ENCODE peak calls at places on chromosomes 16 and 17, in four cellular contexts. G is HL-60, U is GM12878, E is K562. B is an unnamed sample.

GRCh38 chr16:30867747-30868146 is 26.1 kb downstream of the BCL7C start:
- DNase-seq in U (no peak), G (no peak), E (no peak), B (no peak)

GRCh38 chr17:35023538-35023937 is 40.0 kb downstream of the RFFL start:
- DNase-seq in G (no peak), E (no peak), U (no peak), B (no peak)

GRCh38 chr17:49315551-49315951 is 46.5 kb downstream of the ZNF652 start:
- DNase-seq in U (peak; percentile 66), G (peak; percentile 64), E (peak; percentile 66), B (peak; percentile 52)

GRCh38 chr16:4386452-4386813 is 14.8 kb downstream of the VASN start:
- DNase-seq in G (no peak), U (no peak), E (no peak), B (no peak)

GRCh38 chr17:78618264-78619066 is 41.3 kb upstream of the DNAH17 start:
- DNase-seq in E (no peak), U (no peak), G (no peak), B (no peak)

GRCh38 chr16:20726661-20727060 is 15.0 kb downstream of the THUMPD1 start:
- DNase-seq in U (no peak), E (no peak), G (no peak), B (no peak)

GRCh38 chr16:65038125-65038524 is 83.7 kb downstream of the CDH11 start:
- DNase-seq in G (no peak), U (no peak), E (no peak), B (no peak)

GRCh38 chr17:12958786-12959185 is 59.0 kb downstream of the ELAC2 start:
- DNase-seq in E (no peak), U (no peak), G (no peak), B (no peak)

GRCh38 chr17:42072323-42073187 is 22.2 kb upstream of the C17orf113 start:
- DNase-seq in G (peak; percentile 6), E (peak; percentile 50), U (no peak), B (no peak)

GRCh38 chr16:74633686-74634085 is 26.8 kb upstream of the GLG1 start:
- DNase-seq in U (no peak), E (no peak), G (no peak), B (no peak)

GRCh38 chr17:76079577-76080206 is 710 bp downstream of the ZACN start:
- DNase-seq in G (no peak), U (no peak), E (peak; percentile 32), B (peak; percentile 21)

GRCh38 chr17:51496378-51496777 is 236.0 kb downstream of the UTP18 start:
- DNase-seq in U (no peak), E (no peak), G (no peak), B (no peak)

GRCh38 chr17:60154616-60155426 is 5.0 kb downstream of the CA4 start:
- DNase-seq in G (no peak), E (no peak), U (no peak), B (no peak)

GRCh38 chr16:4410335-4411075 is 5.9 kb downstream of the CORO7 start:
- DNase-seq in E (no peak), G (no peak), U (no peak), B (no peak)

GRCh38 chr16:81073560-81074330 is 3.3 kb downstream of the C16orf46 start:
- DNase-seq in U (no peak), G (no peak), E (no peak), B (no peak)

GRCh38 chr16:14132696-14133048 is 61.6 kb downstream of the MRTFB start:
- DNase-seq in G (no peak), E (no peak), U (no peak), B (peak; percentile 13)

GRCh38 chr16:85986931-85987749 is 88.2 kb downstream of the IRF8 start:
- DNase-seq in U (no peak), E (no peak), G (no peak), B (peak; percentile 72)

GRCh38 chr16:73020409-73020884 is 27.5 kb downstream of the ZFHX3 start:
- DNase-seq in G (no peak), U (no peak), E (no peak), B (no peak)

GRCh38 chr17:38509008-38509771 is 80.9 kb downstream of the ARHGAP23 start:
- DNase-seq in E (peak; percentile 92), U (no peak), G (peak; percentile 22), B (peak; percentile 94)

GRCh38 chr16:81472391-81472790 is 27.8 kb downstream of the CMIP start:
- DNase-seq in E (no peak), G (no peak), U (no peak), B (no peak)

GRCh38 chr17:57295526-57296023 is 39.3 kb downstream of the MSI2 start:
- DNase-seq in E (no peak), U (no peak), G (no peak), B (no peak)

DNA sequence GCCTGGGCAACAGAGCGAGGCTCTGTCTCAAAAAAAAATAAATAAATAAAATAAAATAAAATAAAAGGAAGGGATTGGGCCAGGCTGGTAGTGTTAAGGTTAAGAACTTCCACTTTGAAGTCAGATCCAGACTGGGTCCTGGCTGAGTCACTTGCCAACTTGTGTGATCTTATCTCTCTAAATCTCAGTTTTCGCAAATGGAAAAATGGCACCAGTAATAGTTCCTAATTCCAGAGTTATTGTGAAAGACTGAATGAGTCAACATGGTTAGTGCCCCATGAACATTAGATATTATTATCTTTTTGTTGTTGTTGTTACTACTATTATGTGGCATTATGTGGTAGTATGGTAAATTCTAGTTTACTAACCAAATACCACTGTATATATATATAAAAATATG is 188.0 kb upstream of the AXIN2 start:
- DNase-seq in G (no peak), U (no peak), E (no peak), B (no peak)
- TF ChIP-seq SPI1 in G (no peak), U (no peak), E (no peak), B (no peak)

GRCh38 chr17:45316271-45317112 is at the start of gene MAP3K14:
- DNase-seq in U (no peak), E (no peak), G (peak; percentile 69), B (no peak)
- TF ChIP-seq SPI1 in U (no peak), E (no peak), G (no peak), B (no peak)

GRCh38 chr16:9437115-9437514 is 345.7 kb downstream of the HAPSTR1 start:
- DNase-seq in E (peak; percentile 40), U (no peak), G (no peak), B (no peak)
- TF ChIP-seq SPI1 in E (no peak), U (no peak), G (no peak), B (no peak)

DNA sequence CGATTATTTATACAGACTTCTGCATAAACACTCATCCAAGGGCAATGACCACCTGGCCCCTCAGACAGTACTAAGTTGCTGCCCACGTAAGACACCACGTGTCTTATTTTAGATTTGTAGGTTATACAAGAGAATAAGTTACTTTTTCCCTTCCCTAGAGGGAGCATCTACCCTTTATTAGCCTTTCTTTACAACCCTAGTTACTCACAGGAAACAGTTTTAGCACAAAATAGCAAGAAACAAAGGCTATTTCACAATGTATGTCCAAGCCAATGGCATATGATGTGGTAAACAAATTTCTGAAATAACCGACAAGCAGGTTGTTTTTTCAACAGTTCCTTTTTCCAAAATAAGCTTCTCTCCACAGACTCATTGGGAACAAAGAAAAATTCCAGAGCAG is 50.1 kb upstream of the ERN1 start:
- DNase-seq in E (no peak), G (peak; percentile 89), U (no peak), B (no peak)
- TF ChIP-seq SPI1 in E (no peak), G (peak; percentile 64), U (no peak), B (no peak)

DNA sequence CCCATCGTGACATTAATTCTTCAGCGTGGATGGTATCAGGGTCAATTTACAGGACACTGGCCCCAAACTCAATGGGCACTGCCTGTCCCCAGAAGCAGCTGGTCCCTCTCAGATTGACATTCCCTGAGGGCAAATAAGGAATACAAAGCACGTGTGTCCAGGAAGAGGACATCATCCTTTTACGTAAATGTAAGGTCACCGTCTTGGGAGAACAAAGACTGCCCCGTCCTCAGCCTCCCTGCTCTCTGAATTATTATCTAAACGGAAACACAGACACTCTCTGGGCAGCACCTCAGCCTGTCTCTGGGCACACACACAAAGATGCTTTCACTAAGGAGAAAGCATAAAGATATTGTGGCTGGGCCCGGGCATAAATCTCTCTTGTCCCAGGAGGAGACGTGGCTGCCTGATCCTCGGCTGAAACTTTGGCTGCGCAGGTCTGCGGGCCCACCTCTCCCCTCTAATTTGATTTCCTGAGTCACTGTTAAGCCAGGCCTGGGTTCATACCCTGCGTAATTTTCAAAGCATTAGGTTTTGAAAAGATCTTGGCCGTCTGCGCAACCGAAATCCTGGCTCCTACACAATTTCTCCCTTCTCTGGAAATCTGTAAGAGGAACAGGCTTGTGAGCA is 5.0 kb downstream of the KCNG4 start:
- DNase-seq in E (no peak), U (no peak), G (no peak), B (no peak)
- TF ChIP-seq SPI1 in E (no peak), U (no peak), G (no peak), B (no peak)

B was measured in GM12891.